ENCODE peak calls at places on chromosomes 13 and 19, in four cellular contexts. V is suprapubic skin, E is HCT116, T is uterus. Y is an unnamed sample.

GRCh38 chr19:13902993-13903555 is 2.8 kb downstream of the BRME1 start:
- DNase-seq in T (no peak), V (no peak), E (no peak), Y (no peak)

GRCh38 chr13:20118268-20119140 is 42.3 kb downstream of the GJA3 start:
- DNase-seq in V (no peak), T (peak; percentile 36), E (no peak), Y (peak; percentile 67)

GRCh38 chr13:39498471-39499114 is 104.4 kb downstream of the LHFPL6 start:
- DNase-seq in E (no peak), T (no peak), V (no peak), Y (no peak)

GRCh38 chr19:54024660-54025059 is 33.2 kb downstream of the CACNG6 start:
- DNase-seq in V (no peak), E (no peak), T (no peak), Y (no peak)

GRCh38 chr13:38636756-38637155 is 50.1 kb upstream of the FREM2 start:
- DNase-seq in V (no peak), T (no peak), E (no peak), Y (peak; percentile 88)

GRCh38 chr19:52945652-52946321 is 16.9 kb downstream of the ZNF816 start:
- DNase-seq in E (no peak), T (no peak), V (no peak), Y (no peak)

GRCh38 chr13:109110159-109110558 is 480.7 kb downstream of the MYO16 start:
- DNase-seq in T (no peak), V (no peak), E (no peak), Y (no peak)

GRCh38 chr19:13692096-13692495 is 72.2 kb upstream of the MRI1 start:
- DNase-seq in T (no peak), V (no peak), E (no peak), Y (no peak)

GRCh38 chr13:19845758-19846157 is 17.7 kb downstream of the ZMYM5 start:
- DNase-seq in E (peak; percentile 77), T (peak; percentile 40), V (no peak), Y (no peak)

GRCh38 chr19:39514840-39515550 is at the start of gene SELENOV:
- DNase-seq in V (no peak), T (no peak), E (no peak), Y (peak; percentile 15)

GRCh38 chr13:49219647-49220034 is 497 bp upstream of the MLNR start:
- DNase-seq in T (no peak), E (no peak), V (no peak), Y (no peak)

GRCh38 chr19:20422616-20423205 is 142.9 kb downstream of the ZNF737 start:
- DNase-seq in T (no peak), V (peak; percentile 57), E (no peak), Y (no peak)

GRCh38 chr19:13718733-13719132 is 45.6 kb upstream of the MRI1 start:
- DNase-seq in E (no peak), T (peak; percentile 17), V (no peak), Y (peak; percentile 27)

GRCh38 chr19:56348289-56348877 is 33.7 kb upstream of the ZSCAN5A start:
- DNase-seq in E (peak; percentile 22), V (no peak), T (no peak), Y (no peak)

GRCh38 chr13:113060557-113061270 is 44.9 kb upstream of the F7 start:
- DNase-seq in T (no peak), V (peak; percentile 55), E (no peak), Y (no peak)

GRCh38 chr19:38017504-38018150 is 110.6 kb downstream of the SIPA1L3 start:
- DNase-seq in E (no peak), V (no peak), T (no peak), Y (no peak)

GRCh38 chr13:24221007-24221406 is 60.5 kb downstream of the SPATA13 start:
- DNase-seq in T (no peak), V (no peak), E (no peak), Y (peak; percentile 86)

GRCh38 chr13:42561752-42562467 is 12.0 kb upstream of the TNFSF11 start:
- DNase-seq in E (no peak), V (no peak), T (no peak), Y (no peak)

GRCh38 chr13:40146586-40147240 is 491.3 kb downstream of the COG6 start:
- DNase-seq in E (no peak), V (no peak), T (no peak), Y (no peak)

GRCh38 chr13:97934590-97934989 is 18.9 kb upstream of the IPO5 start:
- DNase-seq in E (no peak), T (no peak), V (no peak), Y (no peak)

GRCh38 chr19:54905908-54906511 is at the start of gene NCR1:
- DNase-seq in E (no peak), T (no peak), V (no peak), Y (no peak)

GRCh38 chr13:112928958-112929777 is 39.8 kb upstream of the MCF2L start:
- DNase-seq in E (no peak), V (no peak), T (no peak), Y (peak; percentile 60)

GRCh38 chr13:110012102-110012739 is 225.8 kb upstream of the IRS2 start:
- DNase-seq in T (no peak), E (peak; percentile 60), V (no peak), Y (no peak)

GRCh38 chr13:21124853-21125252 is 51.5 kb downstream of the SKA3 start:
- DNase-seq in T (no peak), V (peak; percentile 47), E (no peak), Y (peak; percentile 46)

GRCh38 chr13:22945321-22946226 is 235.2 kb upstream of the SGCG start:
- DNase-seq in E (no peak), V (no peak), T (no peak), Y (no peak)

GRCh38 chr13:109816979-109817275 is 30.5 kb upstream of the IRS2 start:
- DNase-seq in T (no peak), E (no peak), V (no peak), Y (no peak)

GRCh38 chr19:43545276-43545675 is 12.3 kb downstream of the ZNF575 start:
- DNase-seq in T (no peak), V (no peak), E (no peak), Y (no peak)

GRCh38 chr19:43541920-43542650 is 9.1 kb downstream of the ZNF575 start:
- DNase-seq in T (no peak), E (no peak), V (no peak), Y (no peak)

GRCh38 chr19:43546581-43546980 is 13.6 kb downstream of the ZNF575 start:
- DNase-seq in E (no peak), T (no peak), V (no peak), Y (no peak)

GRCh38 chr19:43545981-43546380 is 13.0 kb downstream of the ZNF575 start:
- DNase-seq in V (no peak), T (no peak), E (no peak), Y (no peak)

GRCh38 chr19:43544077-43544476 is 11.1 kb downstream of the ZNF575 start:
- DNase-seq in T (no peak), E (no peak), V (no peak), Y (no peak)
- TF ChIP-seq POLR2A in T (no peak), E (no peak), V (no peak), Y (no peak)

DNA sequence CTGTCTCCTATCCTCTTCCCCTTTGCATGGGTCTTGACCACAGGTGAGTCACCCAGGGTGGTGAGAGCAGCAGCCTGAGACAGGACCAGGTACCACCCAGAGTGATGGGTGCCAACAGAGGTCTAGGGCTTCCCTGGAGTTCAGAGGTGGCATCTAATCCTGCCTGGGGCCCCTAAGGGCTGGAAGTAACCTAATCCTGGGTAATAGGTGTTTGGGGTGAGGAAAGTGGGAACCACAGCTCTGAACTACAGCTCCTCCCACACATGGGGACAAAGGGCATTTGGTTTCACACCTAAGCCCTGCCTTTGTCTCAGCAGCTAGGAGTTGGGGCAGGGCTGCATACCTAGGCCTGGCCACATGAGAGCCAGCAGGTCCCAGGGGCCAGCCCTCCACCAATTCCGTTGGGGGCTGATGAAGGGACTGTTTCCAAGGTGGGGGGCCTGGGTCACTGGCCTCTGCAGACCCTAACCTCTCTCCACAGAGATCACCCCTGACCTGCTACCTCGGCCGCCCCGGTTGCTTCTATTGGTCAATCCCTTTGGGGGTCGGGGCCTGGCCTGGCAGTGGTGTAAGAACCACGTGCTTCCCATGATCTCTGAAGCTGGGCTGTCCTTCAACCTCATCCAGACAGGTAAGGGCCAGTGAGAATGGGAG is 8.0 kb downstream of the SPHK2 start:
- DNase-seq in T (no peak), V (no peak), E (no peak), Y (no peak)
- TF ChIP-seq POLR2A in T (no peak), V (no peak), E (no peak), Y (no peak)

GRCh38 chr19:42283248-42284065 is 14.4 kb downstream of the CIC start:
- DNase-seq in V (peak; percentile 98), E (peak; percentile 69), T (peak; percentile 96), Y (peak; percentile 96)

GRCh38 chr19:42284641-42285341 is 15.7 kb downstream of the CIC start:
- DNase-seq in T (peak; percentile 54), E (no peak), V (peak; percentile 79), Y (no peak)

GRCh38 chr19:42285546-42285945 is 16.4 kb upstream of the PRR19 start:
- DNase-seq in T (peak; percentile 36), E (no peak), V (peak; percentile 68), Y (no peak)

GRCh38 chr19:42282810-42283247 is 13.8 kb downstream of the CIC start:
- DNase-seq in V (no peak), T (no peak), E (no peak), Y (no peak)

GRCh38 chr19:42284066-42284501 is 15.0 kb downstream of the CIC start:
- DNase-seq in V (peak; percentile 84), E (no peak), T (peak; percentile 87), Y (peak; percentile 85)
- TF ChIP-seq POLR2A in V (peak; percentile 71), E (peak; percentile 7), T (peak; percentile 84), Y (no peak)

GRCh38 chr19:50476224-50476942 is at the start of the genes EMC10 and GARIN5A:
- DNase-seq in T (peak; percentile 85), V (peak; percentile 91), E (peak; percentile 96), Y (peak; percentile 95)
- TF ChIP-seq POLR2A in T (peak; percentile 64), V (peak; percentile 46), E (peak; percentile 92), Y (peak; percentile 89)

GRCh38 chr13:51614350-51614786 is 30.1 kb downstream of the WDFY2 start:
- DNase-seq in T (no peak), E (no peak), V (peak; percentile 74), Y (peak; percentile 61)
- TF ChIP-seq POLR2A in T (no peak), E (no peak), V (no peak), Y (no peak)

GRCh38 chr19:16067205-16067938 is 8.9 kb upstream of the TPM4 start:
- DNase-seq in E (peak; percentile 54), T (peak; percentile 88), V (peak; percentile 86), Y (no peak)
- TF ChIP-seq POLR2A in E (peak; percentile 22), T (peak; percentile 88), V (no peak), Y (no peak)